ENCODE peak calls at places on chromosomes 4 and X, in five cellular contexts. D is left ventricle myocardium inferior, U is astrocyte, K is mucosa of descending colon, T is BJ. I is an unnamed sample.

GRCh38 chr4:154314248-154314647 is 177.4 kb downstream of the DCHS2 start:
- DNase-seq in D (no peak), U (peak), K (no peak), T (peak), I (peak)

GRCh38 chr4:169133932-169134331 is 123.9 kb upstream of the CBR4 start:
- DNase-seq in D (no peak), U (no peak), K (no peak), T (no peak), I (no peak)

GRCh38 chr4:10015140-10015753 is 6.0 kb downstream of the SLC2A9 start:
- DNase-seq in D (peak), U (no peak), K (peak), T (no peak), I (peak)

GRCh38 chr4:11746734-11747133 is 318.0 kb upstream of the HS3ST1 start:
- DNase-seq in D (no peak), U (peak), K (no peak), T (no peak), I (no peak)

GRCh38 chrX:154730271-154730883 is 20.5 kb downstream of the GAB3 start:
- DNase-seq in D (peak), U (peak), K (no peak), T (no peak), I (peak)

GRCh38 chr4:121484633-121485032 is 103.8 kb upstream of the QRFPR start:
- DNase-seq in D (no peak), U (peak), K (peak), T (no peak), I (peak)

GRCh38 chr4:742742-743311 is 37.2 kb downstream of the PCGF3 start:
- DNase-seq in D (peak), U (no peak), K (peak), T (no peak), I (peak)

GRCh38 chrX:134745636-134746378 is 87.5 kb upstream of the PLAC1 start:
- DNase-seq in D (no peak), U (no peak), K (no peak), T (no peak), I (no peak)

GRCh38 chrX:149365061-149365460 is 140.0 kb downstream of the IDS start:
- DNase-seq in D (no peak), U (peak), K (no peak), T (no peak), I (peak)

GRCh38 chr4:76753814-76754213 is 144.1 kb downstream of the SOWAHB start:
- DNase-seq in D (no peak), U (peak), K (no peak), T (peak), I (peak)

GRCh38 chr4:124111922-124112321 is 600.6 kb downstream of the ANKRD50 start:
- DNase-seq in D (no peak), U (peak), K (no peak), T (peak), I (peak)

GRCh38 chr4:87092389-87093141 is 127.9 kb downstream of the KLHL8 start:
- DNase-seq in D (peak), U (peak), K (peak), T (no peak), I (peak)

GRCh38 chrX:55489315-55490009 is at the start of gene USP51:
- DNase-seq in D (peak), U (no peak), K (peak), T (no peak), I (peak)

GRCh38 chr4:94339779-94340178 is 2.9 kb downstream of the HPGDS start:
- DNase-seq in D (no peak), U (no peak), K (no peak), T (no peak), I (no peak)

GRCh38 chr4:153919667-153920066 is 130.8 kb upstream of the SFRP2 start:
- DNase-seq in D (no peak), U (no peak), K (no peak), T (no peak), I (peak)

GRCh38 chr4:158176776-158177175 is 4.0 kb upstream of the GASK1B start:
- DNase-seq in D (no peak), U (no peak), K (no peak), T (no peak), I (no peak)

GRCh38 chrX:119273807-119274192 is 37.7 kb downstream of the PGRMC1 start:
- DNase-seq in D (no peak), U (no peak), K (no peak), T (no peak), I (no peak)

GRCh38 chrX:119272882-119273806 is 37.1 kb downstream of the PGRMC1 start:
- DNase-seq in D (peak), U (peak), K (peak), T (no peak), I (peak)
- TF ChIP-seq CTCF in D (peak), U (no peak), K (no peak), T (peak), I (peak)

DNA sequence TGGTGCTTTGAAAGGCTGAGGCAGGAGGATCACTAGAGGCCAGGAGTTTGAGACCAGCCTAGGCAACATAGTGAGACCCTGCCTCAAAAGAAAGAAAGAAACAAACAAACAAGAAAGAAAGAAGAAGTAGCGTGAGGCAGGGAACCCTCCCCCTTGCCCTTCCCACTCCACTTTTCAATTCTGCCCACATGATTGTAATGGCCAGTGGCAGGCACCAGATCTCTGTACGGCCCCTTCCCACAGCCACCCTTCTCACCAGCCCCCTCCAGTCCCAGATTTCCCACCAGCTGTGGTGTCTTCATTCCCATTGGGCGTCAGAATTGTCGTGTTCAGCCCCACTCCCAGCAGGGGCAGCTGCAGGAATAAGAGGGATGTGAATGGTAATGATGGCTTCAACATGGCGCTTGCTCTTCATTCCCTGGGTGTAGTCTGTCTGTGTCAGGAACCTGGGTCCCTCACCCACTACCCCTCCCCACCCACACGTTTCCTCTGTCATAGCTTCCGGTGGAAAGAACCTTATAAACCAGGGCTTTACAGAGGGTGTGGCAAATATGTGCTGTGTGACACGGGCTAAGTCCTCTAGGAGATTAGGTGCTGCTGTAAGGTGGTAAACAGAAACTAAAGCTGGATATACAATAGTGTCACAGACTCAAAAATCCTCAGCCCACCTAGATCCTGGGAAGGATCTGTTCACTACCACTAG is at the start of gene IL2RG:
- DNase-seq in D (no peak), U (no peak), K (peak), T (no peak), I (no peak)
- H3K4me3 ChIP-seq in D (no peak), U (no peak), K (no peak), T (no peak), I (no peak)

GRCh38 chrX:68920541-68920940 is 91.7 kb downstream of the EFNB1 start:
- DNase-seq in D (no peak), U (no peak), K (peak), T (no peak), I (no peak)

GRCh38 chrX:68919707-68920106 is 90.9 kb downstream of the EFNB1 start:
- DNase-seq in D (no peak), U (no peak), K (no peak), T (no peak), I (no peak)

GRCh38 chrX:68917799-68918198 is 89.0 kb downstream of the EFNB1 start:
- DNase-seq in D (no peak), U (no peak), K (no peak), T (no peak), I (no peak)

GRCh38 chrX:68916891-68917290 is 88.1 kb downstream of the EFNB1 start:
- DNase-seq in D (no peak), U (no peak), K (no peak), T (no peak), I (no peak)

GRCh38 chrX:68918202-68918601 is 89.4 kb downstream of the EFNB1 start:
- DNase-seq in D (no peak), U (no peak), K (no peak), T (no peak), I (no peak)
- TF ChIP-seq CTCF in D (peak), U (no peak), K (no peak), T (no peak), I (no peak)

GRCh38 chr4:67702166-67702565 is 1.2 kb upstream of the UBA6 start:
- DNase-seq in D (no peak), U (no peak), K (no peak), T (no peak), I (no peak)

GRCh38 chr4:67697860-67698655 is 2.9 kb downstream of the UBA6 start:
- DNase-seq in D (no peak), U (no peak), K (no peak), T (no peak), I (no peak)

GRCh38 chr4:67700119-67700873 is 659 bp downstream of the UBA6 start:
- DNase-seq in D (no peak), U (peak), K (peak), T (no peak), I (peak)

GRCh38 chr4:67700874-67701850 is at the start of gene UBA6:
- DNase-seq in D (peak), U (peak), K (peak), T (peak), I (peak)

GRCh38 chr4:67699603-67700002 is 1.4 kb downstream of the UBA6 start:
- DNase-seq in D (no peak), U (no peak), K (no peak), T (no peak), I (no peak)
- H3K4me3 ChIP-seq in D (peak), U (peak), K (no peak), T (peak), I (peak)

GRCh38 chr4:122930877-122931276 is 8.5 kb upstream of the NUDT6 start:
- DNase-seq in D (no peak), U (no peak), K (no peak), T (no peak), I (peak)
- TF ChIP-seq CTCF in D (peak), U (peak), K (peak), T (no peak), I (peak)

GRCh38 chrX:16885628-16886027 is 15.5 kb upstream of the RBBP7 start:
- DNase-seq in D (no peak), U (no peak), K (no peak), T (no peak), I (no peak)

GRCh38 chrX:16882702-16883486 is 12.7 kb upstream of the RBBP7 start:
- DNase-seq in D (peak), U (peak), K (peak), T (no peak), I (peak)

GRCh38 chrX:16882188-16882587 is 12.0 kb upstream of the RBBP7 start:
- DNase-seq in D (peak), U (no peak), K (peak), T (no peak), I (no peak)

DNA sequence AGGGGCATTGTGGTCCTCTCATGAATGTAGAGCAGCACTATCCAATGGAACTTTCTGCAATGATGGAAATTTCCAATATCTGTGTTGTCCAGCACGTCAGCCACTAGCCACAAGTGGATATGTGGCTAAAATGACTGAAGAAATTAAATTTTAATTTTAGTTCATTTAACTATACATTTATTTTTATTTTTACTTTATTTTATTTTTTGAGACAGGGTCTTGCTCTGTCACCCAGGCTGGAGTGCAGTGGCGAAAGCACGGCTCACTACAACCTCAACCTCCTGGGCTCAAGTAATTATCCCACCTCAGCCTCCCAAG is 13.3 kb upstream of the RBBP7 start:
- DNase-seq in D (no peak), U (no peak), K (no peak), T (no peak), I (no peak)
- H3K4me3 ChIP-seq in D (peak), U (no peak), K (no peak), T (no peak), I (no peak)

I was measured in AG10803.